ENCODE peak calls at places on chromosomes 4 and X, in four cellular contexts. One of them, this sample, is unnamed.

GRCh38 chr4:85772470-85772869 is 297.5 kb downstream of the ARHGAP24 start:
- DNase-seq in WTC11: no peak
- DNase-seq in stimulated activated CD4-positive, alpha-beta T cell treated with anti-CD3 and anti-CD28 coated beads, Interleukin-4, amount 100 ng/mL, for 4 hours: no peak
- DNase-seq in tibial nerve: no peak
- DNase-seq in this sample: no peak

GRCh38 chr4:186948361-186949291 is 225.0 kb upstream of the FAT1 start:
- DNase-seq in WTC11: peak
- DNase-seq in stimulated activated CD4-positive, alpha-beta T cell treated with anti-CD3 and anti-CD28 coated beads, Interleukin-4, amount 100 ng/mL, for 4 hours: no peak
- DNase-seq in tibial nerve: no peak
- DNase-seq in this sample: no peak

GRCh38 chrX:152575331-152575730 is 62.4 kb upstream of the GABRQ start:
- DNase-seq in WTC11: no peak
- DNase-seq in stimulated activated CD4-positive, alpha-beta T cell treated with anti-CD3 and anti-CD28 coated beads, Interleukin-4, amount 100 ng/mL, for 4 hours: no peak
- DNase-seq in tibial nerve: no peak
- DNase-seq in this sample: no peak

GRCh38 chr4:24988776-24989175 is 42.0 kb downstream of the LGI2 start:
- DNase-seq in WTC11: peak
- DNase-seq in stimulated activated CD4-positive, alpha-beta T cell treated with anti-CD3 and anti-CD28 coated beads, Interleukin-4, amount 100 ng/mL, for 4 hours: no peak
- DNase-seq in tibial nerve: no peak
- DNase-seq in this sample: no peak

GRCh38 chrX:1153940-1154339 is 58.5 kb downstream of the CRLF2 start:
- DNase-seq in WTC11: no peak
- DNase-seq in stimulated activated CD4-positive, alpha-beta T cell treated with anti-CD3 and anti-CD28 coated beads, Interleukin-4, amount 100 ng/mL, for 4 hours: no peak
- DNase-seq in tibial nerve: no peak
- DNase-seq in this sample: no peak

GRCh38 chrX:153884136-153885076 is 1.6 kb downstream of the L1CAM start:
- DNase-seq in WTC11: no peak
- DNase-seq in stimulated activated CD4-positive, alpha-beta T cell treated with anti-CD3 and anti-CD28 coated beads, Interleukin-4, amount 100 ng/mL, for 4 hours: no peak
- DNase-seq in tibial nerve: no peak
- DNase-seq in this sample: no peak

GRCh38 chrX:135170877-135171519 is at the start of gene CT55:
- DNase-seq in WTC11: peak
- DNase-seq in stimulated activated CD4-positive, alpha-beta T cell treated with anti-CD3 and anti-CD28 coated beads, Interleukin-4, amount 100 ng/mL, for 4 hours: no peak
- DNase-seq in tibial nerve: no peak
- DNase-seq in this sample: no peak

GRCh38 chr4:141465151-141465550 is 171.2 kb upstream of the IL15 start:
- DNase-seq in WTC11: no peak
- DNase-seq in stimulated activated CD4-positive, alpha-beta T cell treated with anti-CD3 and anti-CD28 coated beads, Interleukin-4, amount 100 ng/mL, for 4 hours: no peak
- DNase-seq in tibial nerve: no peak
- DNase-seq in this sample: no peak

GRCh38 chrX:19360903-19361302 is 17.2 kb downstream of the PDHA1 start:
- DNase-seq in WTC11: no peak
- DNase-seq in stimulated activated CD4-positive, alpha-beta T cell treated with anti-CD3 and anti-CD28 coated beads, Interleukin-4, amount 100 ng/mL, for 4 hours: no peak
- DNase-seq in tibial nerve: no peak
- DNase-seq in this sample: no peak

GRCh38 chrX:117996918-117997480 is 119.6 kb downstream of the KLHL13 start:
- DNase-seq in WTC11: no peak
- DNase-seq in stimulated activated CD4-positive, alpha-beta T cell treated with anti-CD3 and anti-CD28 coated beads, Interleukin-4, amount 100 ng/mL, for 4 hours: no peak
- DNase-seq in tibial nerve: no peak
- DNase-seq in this sample: no peak

GRCh38 chr4:116537828-116538227 is 547.5 kb downstream of the TRAM1L1 start:
- DNase-seq in WTC11: no peak
- DNase-seq in stimulated activated CD4-positive, alpha-beta T cell treated with anti-CD3 and anti-CD28 coated beads, Interleukin-4, amount 100 ng/mL, for 4 hours: no peak
- DNase-seq in tibial nerve: no peak
- DNase-seq in this sample: no peak

GRCh38 chrX:5233830-5234229 is 994.8 kb downstream of the NLGN4X start:
- DNase-seq in WTC11: no peak
- DNase-seq in stimulated activated CD4-positive, alpha-beta T cell treated with anti-CD3 and anti-CD28 coated beads, Interleukin-4, amount 100 ng/mL, for 4 hours: no peak
- DNase-seq in tibial nerve: no peak
- DNase-seq in this sample: no peak

GRCh38 chr4:602559-602942 is 22.8 kb upstream of the PDE6B start:
- DNase-seq in WTC11: peak
- DNase-seq in stimulated activated CD4-positive, alpha-beta T cell treated with anti-CD3 and anti-CD28 coated beads, Interleukin-4, amount 100 ng/mL, for 4 hours: peak
- DNase-seq in tibial nerve: no peak
- DNase-seq in this sample: no peak

GRCh38 chr4:118968006-118968405 is 79.4 kb downstream of the SYNPO2 start:
- DNase-seq in WTC11: peak
- DNase-seq in stimulated activated CD4-positive, alpha-beta T cell treated with anti-CD3 and anti-CD28 coated beads, Interleukin-4, amount 100 ng/mL, for 4 hours: no peak
- DNase-seq in tibial nerve: peak
- DNase-seq in this sample: peak

GRCh38 chr4:154086247-154086646 is 297.4 kb upstream of the SFRP2 start:
- DNase-seq in WTC11: no peak
- DNase-seq in stimulated activated CD4-positive, alpha-beta T cell treated with anti-CD3 and anti-CD28 coated beads, Interleukin-4, amount 100 ng/mL, for 4 hours: no peak
- DNase-seq in tibial nerve: no peak
- DNase-seq in this sample: no peak

GRCh38 chr4:26542996-26543395 is 40.9 kb upstream of the TBC1D19 start:
- DNase-seq in WTC11: no peak
- DNase-seq in stimulated activated CD4-positive, alpha-beta T cell treated with anti-CD3 and anti-CD28 coated beads, Interleukin-4, amount 100 ng/mL, for 4 hours: no peak
- DNase-seq in tibial nerve: no peak
- DNase-seq in this sample: no peak

GRCh38 chr4:98653006-98653405 is 5.4 kb downstream of the TSPAN5 start:
- DNase-seq in WTC11: no peak
- DNase-seq in stimulated activated CD4-positive, alpha-beta T cell treated with anti-CD3 and anti-CD28 coated beads, Interleukin-4, amount 100 ng/mL, for 4 hours: no peak
- DNase-seq in tibial nerve: no peak
- DNase-seq in this sample: no peak

GRCh38 chrX:154006965-154007364 is 12.7 kb downstream of the IRAK1 start:
- DNase-seq in WTC11: no peak
- DNase-seq in stimulated activated CD4-positive, alpha-beta T cell treated with anti-CD3 and anti-CD28 coated beads, Interleukin-4, amount 100 ng/mL, for 4 hours: no peak
- DNase-seq in tibial nerve: no peak
- DNase-seq in this sample: no peak

GRCh38 chrX:116417968-116418367 is 18.4 kb upstream of the SLC6A14 start:
- DNase-seq in WTC11: no peak
- DNase-seq in stimulated activated CD4-positive, alpha-beta T cell treated with anti-CD3 and anti-CD28 coated beads, Interleukin-4, amount 100 ng/mL, for 4 hours: no peak
- DNase-seq in tibial nerve: no peak
- DNase-seq in this sample: no peak

GRCh38 chr4:153218961-153219360 is 14.7 kb downstream of the TRIM2 start:
- DNase-seq in WTC11: no peak
- DNase-seq in stimulated activated CD4-positive, alpha-beta T cell treated with anti-CD3 and anti-CD28 coated beads, Interleukin-4, amount 100 ng/mL, for 4 hours: no peak
- DNase-seq in tibial nerve: no peak
- DNase-seq in this sample: no peak

GRCh38 chr4:121958777-121959176 is 6.9 kb upstream of the TRPC3 start:
- DNase-seq in WTC11: no peak
- DNase-seq in stimulated activated CD4-positive, alpha-beta T cell treated with anti-CD3 and anti-CD28 coated beads, Interleukin-4, amount 100 ng/mL, for 4 hours: no peak
- DNase-seq in tibial nerve: no peak
- DNase-seq in this sample: no peak

GRCh38 chr4:1234296-1234695 is 14.6 kb downstream of the CTBP1 start:
- DNase-seq in WTC11: no peak
- DNase-seq in stimulated activated CD4-positive, alpha-beta T cell treated with anti-CD3 and anti-CD28 coated beads, Interleukin-4, amount 100 ng/mL, for 4 hours: no peak
- DNase-seq in tibial nerve: no peak
- DNase-seq in this sample: no peak

GRCh38 chr4:28879178-28879577 is 1841.0 kb upstream of the PCDH7 start:
- DNase-seq in WTC11: no peak
- DNase-seq in stimulated activated CD4-positive, alpha-beta T cell treated with anti-CD3 and anti-CD28 coated beads, Interleukin-4, amount 100 ng/mL, for 4 hours: no peak
- DNase-seq in tibial nerve: no peak
- DNase-seq in this sample: no peak

GRCh38 chr4:19054916-19055315 is 1033.4 kb upstream of the LCORL start:
- DNase-seq in WTC11: no peak
- DNase-seq in stimulated activated CD4-positive, alpha-beta T cell treated with anti-CD3 and anti-CD28 coated beads, Interleukin-4, amount 100 ng/mL, for 4 hours: no peak
- DNase-seq in tibial nerve: no peak
- DNase-seq in this sample: no peak

GRCh38 chr4:151322565-151322964 is 2.8 kb downstream of the SH3D19 start:
- DNase-seq in WTC11: no peak
- DNase-seq in stimulated activated CD4-positive, alpha-beta T cell treated with anti-CD3 and anti-CD28 coated beads, Interleukin-4, amount 100 ng/mL, for 4 hours: no peak
- DNase-seq in tibial nerve: no peak
- DNase-seq in this sample: no peak

GRCh38 chr4:39697740-39698423 is at the start of gene UBE2K:
- DNase-seq in WTC11: peak
- DNase-seq in stimulated activated CD4-positive, alpha-beta T cell treated with anti-CD3 and anti-CD28 coated beads, Interleukin-4, amount 100 ng/mL, for 4 hours: peak
- DNase-seq in tibial nerve: peak
- DNase-seq in this sample: peak

GRCh38 chr4:184287697-184288255 is 70.1 kb upstream of the ENPP6 start:
- DNase-seq in WTC11: no peak
- DNase-seq in stimulated activated CD4-positive, alpha-beta T cell treated with anti-CD3 and anti-CD28 coated beads, Interleukin-4, amount 100 ng/mL, for 4 hours: no peak
- DNase-seq in tibial nerve: no peak
- DNase-seq in this sample: peak

GRCh38 chrX:71183341-71183740 is 38.7 kb downstream of the NLGN3 start:
- DNase-seq in WTC11: no peak
- DNase-seq in stimulated activated CD4-positive, alpha-beta T cell treated with anti-CD3 and anti-CD28 coated beads, Interleukin-4, amount 100 ng/mL, for 4 hours: no peak
- DNase-seq in tibial nerve: no peak
- DNase-seq in this sample: no peak

GRCh38 chr4:171016145-171016544 is 797.1 kb upstream of the GALNTL6 start:
- DNase-seq in WTC11: no peak
- DNase-seq in stimulated activated CD4-positive, alpha-beta T cell treated with anti-CD3 and anti-CD28 coated beads, Interleukin-4, amount 100 ng/mL, for 4 hours: no peak
- DNase-seq in tibial nerve: no peak
- DNase-seq in this sample: no peak

GRCh38 chr4:186717556-186717955 is 6.1 kb downstream of the FAT1 start:
- DNase-seq in WTC11: no peak
- DNase-seq in stimulated activated CD4-positive, alpha-beta T cell treated with anti-CD3 and anti-CD28 coated beads, Interleukin-4, amount 100 ng/mL, for 4 hours: no peak
- DNase-seq in tibial nerve: no peak
- DNase-seq in this sample: no peak

GRCh38 chr4:41176357-41176756 is 38.0 kb downstream of the APBB2 start:
- DNase-seq in WTC11: no peak
- DNase-seq in stimulated activated CD4-positive, alpha-beta T cell treated with anti-CD3 and anti-CD28 coated beads, Interleukin-4, amount 100 ng/mL, for 4 hours: no peak
- DNase-seq in tibial nerve: no peak
- DNase-seq in this sample: no peak

GRCh38 chrX:72620550-72621145 is 48.0 kb upstream of the HDAC8 start:
- DNase-seq in WTC11: no peak
- DNase-seq in stimulated activated CD4-positive, alpha-beta T cell treated with anti-CD3 and anti-CD28 coated beads, Interleukin-4, amount 100 ng/mL, for 4 hours: peak
- DNase-seq in tibial nerve: no peak
- DNase-seq in this sample: peak